ENCODE peak calls at places on chromosomes 11 and 22, in nine cellular contexts. J, F, A, M, S, C, Z, B and Y are unnamed samples.

GRCh38 chr22:36294801-36295200 is 41.9 kb downstream of the APOL1 start:
- DNase-seq in C (no peak), F (no peak), A (no peak), J (no peak), M (no peak), Z (no peak), S (no peak), B (no peak), Y (no peak)

GRCh38 chr11:128342511-128343133 is 244.7 kb downstream of the ETS1 start:
- DNase-seq in S (no peak), M (no peak), B (peak), J (peak), Z (peak), F (peak), A (peak), C (no peak), Y (peak)

GRCh38 chr11:6006395-6006794 is 351 bp downstream of the OR56A4 start:
- DNase-seq in M (no peak), A (no peak), J (no peak), Z (no peak), F (no peak), S (no peak), C (no peak), B (no peak), Y (no peak)

GRCh38 chr11:7579226-7579825 is 65.5 kb downstream of the PPFIBP2 start:
- DNase-seq in Z (no peak), F (no peak), S (no peak), J (peak), C (no peak), A (no peak), M (no peak), B (peak), Y (no peak)

GRCh38 chr11:112828433-112828832 is 132.8 kb upstream of the NCAM1 start:
- DNase-seq in S (no peak), B (no peak), M (no peak), Z (no peak), F (no peak), C (no peak), A (no peak), J (no peak), Y (no peak)

GRCh38 chr11:68583047-68583446 is 101.3 kb upstream of the GAL start:
- DNase-seq in M (no peak), Z (no peak), S (no peak), C (no peak), F (no peak), J (peak), B (peak), A (no peak), Y (peak)

GRCh38 chr11:118537409-118537980 is 6.5 kb downstream of the TMEM25 start:
- DNase-seq in C (no peak), M (no peak), F (no peak), J (no peak), Z (no peak), B (peak), A (no peak), S (no peak), Y (peak)

GRCh38 chr11:102891736-102892135 is 17.0 kb upstream of the MMP12 start:
- DNase-seq in S (no peak), F (no peak), Z (no peak), J (no peak), C (no peak), M (no peak), B (peak), A (no peak), Y (no peak)

GRCh38 chr22:40818192-40818746 is 877 bp downstream of the SLC25A17 start:
- DNase-seq in C (no peak), A (no peak), B (no peak), F (no peak), S (no peak), Z (no peak), J (no peak), M (no peak), Y (peak)

GRCh38 chr11:94776351-94777321 is 8.5 kb downstream of the AMOTL1 start:
- DNase-seq in Z (no peak), J (peak), C (no peak), B (peak), F (no peak), M (no peak), S (no peak), A (peak), Y (peak)

GRCh38 chr11:62539238-62539925 is 7.2 kb downstream of the AHNAK start:
- DNase-seq in Z (peak), B (peak), M (no peak), C (no peak), F (peak), J (peak), A (no peak), S (no peak), Y (peak)

GRCh38 chr11:69686452-69686851 is 11.3 kb upstream of the LTO1 start:
- DNase-seq in B (no peak), C (no peak), F (no peak), A (no peak), M (no peak), S (no peak), J (no peak), Z (no peak), Y (no peak)

GRCh38 chr11:19777032-19777341 is 64.3 kb downstream of the NAV2 start:
- DNase-seq in F (no peak), C (no peak), A (no peak), M (no peak), J (peak), S (no peak), Z (no peak), B (peak), Y (peak)

GRCh38 chr11:17972987-17973386 is 39.9 kb downstream of the SERGEF start:
- DNase-seq in C (peak), M (no peak), A (peak), Z (peak), S (no peak), B (peak), F (no peak), J (peak), Y (peak)

GRCh38 chr11:102494216-102494615 is 36.3 kb downstream of the MMP7 start:
- DNase-seq in F (no peak), Z (no peak), S (no peak), J (peak), A (no peak), C (no peak), M (no peak), B (peak), Y (peak)

GRCh38 chr22:22431271-22432220 is 77.0 kb downstream of the ZNF280B start:
- DNase-seq in B (peak), Z (peak), F (peak), M (no peak), J (peak), S (peak), C (no peak), A (peak), Y (peak)

GRCh38 chr22:22834204-22834603 is 53.4 kb upstream of the IGLL5 start:
- DNase-seq in J (no peak), Z (no peak), A (no peak), B (no peak), M (no peak), F (no peak), C (no peak), S (no peak), Y (no peak)

GRCh38 chr11:88300888-88301477 is 36.6 kb downstream of the CTSC start:
- DNase-seq in C (peak), J (peak), B (no peak), S (no peak), Z (no peak), A (no peak), F (no peak), M (no peak), Y (no peak)

GRCh38 chr11:66727282-66727882 is 1.6 kb downstream of the SPTBN2 start:
- DNase-seq in B (peak), C (no peak), J (peak), M (no peak), A (peak), F (peak), Z (peak), S (no peak), Y (peak)

GRCh38 chr11:76322593-76323341 is 58.2 kb downstream of the THAP12 start:
- DNase-seq in B (no peak), M (no peak), S (no peak), C (no peak), Z (no peak), F (no peak), J (no peak), A (no peak), Y (no peak)

GRCh38 chr11:76604652-76605241 is 65.8 kb downstream of the LRRC32 start:
- DNase-seq in Z (peak), C (no peak), J (peak), F (no peak), M (no peak), A (no peak), S (no peak), B (peak), Y (no peak)

GRCh38 chr22:44622147-44622427 is 79.9 kb upstream of the PRR5 start:
- DNase-seq in C (no peak), J (no peak), F (peak), A (peak), Z (peak), B (no peak), M (no peak), S (no peak), Y (no peak)

GRCh38 chr11:17760102-17761029 is 25.8 kb downstream of the KCNC1 start:
- DNase-seq in F (peak), A (peak), M (no peak), C (peak), B (peak), J (peak), Z (peak), S (peak), Y (peak)

GRCh38 chr11:10856689-10857603 is 907 bp downstream of the ZBED5 start:
- DNase-seq in C (no peak), A (no peak), J (peak), B (peak), M (peak), Z (no peak), F (no peak), S (no peak), Y (peak)

GRCh38 chr22:22761963-22762772 is 117.8 kb downstream of the GGTLC2 start:
- DNase-seq in M (no peak), F (no peak), J (no peak), A (no peak), C (no peak), Z (no peak), B (no peak), S (no peak), Y (no peak)

GRCh38 chr11:117870176-117870952 is 6.1 kb downstream of the FXYD6 start:
- DNase-seq in C (no peak), B (no peak), J (no peak), Z (no peak), S (no peak), M (no peak), A (no peak), F (no peak), Y (no peak)

GRCh38 chr22:24996420-24996952 is 44.0 kb downstream of the KIAA1671 start:
- DNase-seq in J (peak), S (no peak), M (no peak), F (no peak), C (peak), B (no peak), A (no peak), Z (no peak), Y (no peak)

GRCh38 chr22:19708323-19709011 is 5.8 kb upstream of the SEPTIN5 start:
- DNase-seq in B (no peak), C (no peak), F (no peak), Z (no peak), J (no peak), A (no peak), M (no peak), S (no peak), Y (no peak)

GRCh38 chr11:57680552-57680874 is 12.6 kb downstream of the ZDHHC5 start:
- DNase-seq in C (no peak), J (peak), B (peak), F (no peak), S (no peak), Z (no peak), M (no peak), A (no peak), Y (peak)

GRCh38 chr22:46414704-46415103 is 79.2 kb downstream of the TRMU start:
- DNase-seq in J (no peak), S (no peak), F (no peak), M (no peak), C (no peak), A (no peak), B (no peak), Z (no peak), Y (no peak)